ENCODE peak calls at places on chromosomes 12 and 14, in seven cellular contexts. One of them, this sample, is unnamed.

GRCh38 chr12:53781218-53781801 is 29.5 kb upstream of the CISTR start:
- DNase-seq in naive thymus-derived CD4-positive, alpha-beta T cell: no peak
- DNase-seq in Karpas-422: no peak
- DNase-seq in colonic mucosa: no peak
- DNase-seq in neuronal stem cell: no peak
- DNase-seq in right lobe of liver: no peak
- DNase-seq in CD4-positive, alpha-beta memory T cell: no peak
- DNase-seq in this sample: no peak

GRCh38 chr14:92929689-92930608 is 7.0 kb downstream of the CHGA start:
- DNase-seq in Karpas-422: no peak
- DNase-seq in naive thymus-derived CD4-positive, alpha-beta T cell: no peak
- DNase-seq in neuronal stem cell: no peak
- DNase-seq in colonic mucosa: no peak
- DNase-seq in right lobe of liver: no peak
- DNase-seq in CD4-positive, alpha-beta memory T cell: no peak
- DNase-seq in this sample: no peak

GRCh38 chr12:132797820-132798570 is 30.7 kb downstream of the GOLGA3 start:
- DNase-seq in CD4-positive, alpha-beta memory T cell: no peak
- DNase-seq in Karpas-422: no peak
- DNase-seq in right lobe of liver: no peak
- DNase-seq in neuronal stem cell: no peak
- DNase-seq in naive thymus-derived CD4-positive, alpha-beta T cell: no peak
- DNase-seq in colonic mucosa: no peak
- DNase-seq in this sample: no peak

GRCh38 chr14:69682607-69683263 is 71.3 kb downstream of the SUSD6 start:
- DNase-seq in Karpas-422: no peak
- DNase-seq in neuronal stem cell: no peak
- DNase-seq in right lobe of liver: no peak
- DNase-seq in naive thymus-derived CD4-positive, alpha-beta T cell: peak; percentile 34
- DNase-seq in CD4-positive, alpha-beta memory T cell: peak; percentile 31
- DNase-seq in colonic mucosa: no peak
- DNase-seq in this sample: no peak

GRCh38 chr12:25553083-25553482 is at the start of gene LMNTD1:
- DNase-seq in right lobe of liver: no peak
- DNase-seq in Karpas-422: no peak
- DNase-seq in colonic mucosa: no peak
- DNase-seq in neuronal stem cell: no peak
- DNase-seq in CD4-positive, alpha-beta memory T cell: no peak
- DNase-seq in naive thymus-derived CD4-positive, alpha-beta T cell: no peak
- DNase-seq in this sample: no peak

GRCh38 chr14:75752907-75753594 is 92.0 kb downstream of the TTLL5 start:
- DNase-seq in CD4-positive, alpha-beta memory T cell: no peak
- DNase-seq in Karpas-422: no peak
- DNase-seq in neuronal stem cell: no peak
- DNase-seq in colonic mucosa: no peak
- DNase-seq in naive thymus-derived CD4-positive, alpha-beta T cell: no peak
- DNase-seq in right lobe of liver: no peak
- DNase-seq in this sample: no peak

GRCh38 chr12:64061868-64062375 is 160.2 kb downstream of the KICS2 start:
- DNase-seq in naive thymus-derived CD4-positive, alpha-beta T cell: no peak
- DNase-seq in Karpas-422: no peak
- DNase-seq in right lobe of liver: no peak
- DNase-seq in CD4-positive, alpha-beta memory T cell: no peak
- DNase-seq in neuronal stem cell: no peak
- DNase-seq in colonic mucosa: no peak
- DNase-seq in this sample: no peak

GRCh38 chr14:56004807-56005579 is 113.2 kb upstream of the PELI2 start:
- DNase-seq in colonic mucosa: peak; percentile 64
- DNase-seq in neuronal stem cell: no peak
- DNase-seq in CD4-positive, alpha-beta memory T cell: peak; percentile 35
- DNase-seq in right lobe of liver: no peak
- DNase-seq in naive thymus-derived CD4-positive, alpha-beta T cell: peak; percentile 64
- DNase-seq in Karpas-422: peak; percentile 52
- DNase-seq in this sample: no peak

GRCh38 chr14:68734231-68734732 is 58.6 kb downstream of the ZFP36L1 start:
- DNase-seq in colonic mucosa: no peak
- DNase-seq in neuronal stem cell: no peak
- DNase-seq in Karpas-422: no peak
- DNase-seq in right lobe of liver: no peak
- DNase-seq in CD4-positive, alpha-beta memory T cell: peak; percentile 30
- DNase-seq in naive thymus-derived CD4-positive, alpha-beta T cell: no peak
- DNase-seq in this sample: peak; percentile 38

GRCh38 chr14:50542941-50543418 is 10.6 kb upstream of the MAP4K5 start:
- DNase-seq in CD4-positive, alpha-beta memory T cell: peak; percentile 46
- DNase-seq in colonic mucosa: peak; percentile 55
- DNase-seq in naive thymus-derived CD4-positive, alpha-beta T cell: peak; percentile 51
- DNase-seq in right lobe of liver: no peak
- DNase-seq in Karpas-422: peak; percentile 84
- DNase-seq in neuronal stem cell: peak; percentile 30
- DNase-seq in this sample: peak; percentile 26

GRCh38 chr14:22388669-22389625 is 200.1 kb downstream of the DAD1 start:
- DNase-seq in right lobe of liver: no peak
- DNase-seq in Karpas-422: no peak
- DNase-seq in neuronal stem cell: no peak
- DNase-seq in colonic mucosa: no peak
- DNase-seq in CD4-positive, alpha-beta memory T cell: no peak
- DNase-seq in naive thymus-derived CD4-positive, alpha-beta T cell: no peak
- DNase-seq in this sample: no peak

GRCh38 chr12:6547987-6548386 is 7.9 kb downstream of the IFFO1 start:
- DNase-seq in right lobe of liver: no peak
- DNase-seq in naive thymus-derived CD4-positive, alpha-beta T cell: no peak
- DNase-seq in colonic mucosa: no peak
- DNase-seq in Karpas-422: no peak
- DNase-seq in CD4-positive, alpha-beta memory T cell: no peak
- DNase-seq in neuronal stem cell: no peak
- DNase-seq in this sample: no peak

GRCh38 chr12:94263011-94263786 is 114.8 kb downstream of the PLXNC1 start:
- DNase-seq in naive thymus-derived CD4-positive, alpha-beta T cell: peak; percentile 65
- DNase-seq in colonic mucosa: no peak
- DNase-seq in Karpas-422: peak; percentile 55
- DNase-seq in CD4-positive, alpha-beta memory T cell: peak; percentile 59
- DNase-seq in neuronal stem cell: no peak
- DNase-seq in right lobe of liver: no peak
- DNase-seq in this sample: peak; percentile 58

GRCh38 chr14:21385170-21385904 is 1.5 kb upstream of the SUPT16H start:
- DNase-seq in Karpas-422: peak; percentile 71
- DNase-seq in neuronal stem cell: no peak
- DNase-seq in CD4-positive, alpha-beta memory T cell: no peak
- DNase-seq in naive thymus-derived CD4-positive, alpha-beta T cell: no peak
- DNase-seq in colonic mucosa: peak; percentile 25
- DNase-seq in right lobe of liver: no peak
- DNase-seq in this sample: no peak

GRCh38 chr14:38961136-38961535 is 141.9 kb downstream of the SEC23A start:
- DNase-seq in Karpas-422: no peak
- DNase-seq in neuronal stem cell: no peak
- DNase-seq in CD4-positive, alpha-beta memory T cell: no peak
- DNase-seq in naive thymus-derived CD4-positive, alpha-beta T cell: no peak
- DNase-seq in right lobe of liver: no peak
- DNase-seq in colonic mucosa: no peak
- DNase-seq in this sample: no peak

DNA sequence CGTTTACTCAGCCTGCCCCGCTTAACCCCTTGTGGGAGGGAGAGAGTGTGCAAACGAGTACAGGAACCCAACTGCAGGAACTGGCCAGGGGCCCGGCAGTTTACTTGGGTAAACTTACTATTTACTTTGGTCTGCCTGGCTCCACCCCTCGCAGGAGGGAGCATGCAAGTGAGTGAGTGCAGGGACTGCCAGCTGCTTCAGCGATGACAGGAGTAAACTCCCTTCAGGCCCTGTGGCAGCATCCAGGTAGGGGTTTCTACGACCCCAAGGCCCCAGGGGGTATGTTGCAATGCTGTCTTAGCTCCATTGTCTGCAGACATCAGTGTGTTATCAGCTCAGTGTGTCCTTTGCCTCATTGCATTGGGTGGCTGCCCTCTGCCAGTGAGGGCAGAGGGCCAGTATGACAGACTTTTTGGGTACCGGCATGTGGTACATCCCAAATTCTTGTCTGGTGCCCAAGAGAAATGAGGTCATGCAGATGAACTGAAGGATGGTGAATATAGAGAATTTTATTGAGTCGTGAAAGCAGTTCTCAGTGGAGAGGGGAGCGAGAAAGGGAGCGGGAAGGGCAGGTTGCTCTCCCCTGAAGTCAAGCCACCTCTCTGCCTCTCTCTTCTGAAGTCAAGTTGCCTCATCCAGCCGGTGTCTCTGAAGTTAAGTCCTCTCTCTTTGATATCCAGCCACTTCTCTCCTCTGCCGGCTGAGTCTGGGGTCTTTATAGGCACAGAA is 181.8 kb downstream of the FUT8 start:
- DNase-seq in neuronal stem cell: no peak
- DNase-seq in naive thymus-derived CD4-positive, alpha-beta T cell: no peak
- DNase-seq in Karpas-422: no peak
- DNase-seq in CD4-positive, alpha-beta memory T cell: no peak
- DNase-seq in colonic mucosa: peak; percentile 73
- DNase-seq in right lobe of liver: peak; percentile 74
- DNase-seq in this sample: no peak
- H3K27ac ChIP-seq in neuronal stem cell: no peak overlapping the region
- H3K27ac ChIP-seq in naive thymus-derived CD4-positive, alpha-beta T cell: no peak overlapping the region
- H3K27ac ChIP-seq in Karpas-422: no peak overlapping the region
- H3K27ac ChIP-seq in CD4-positive, alpha-beta memory T cell: no peak overlapping the region
- H3K27ac ChIP-seq in colonic mucosa: no peak overlapping the region
- H3K27ac ChIP-seq in right lobe of liver: no peak overlapping the region
- H3K27ac ChIP-seq in this sample: no peak overlapping the region

GRCh38 chr12:123621101-123621500 is 12.4 kb downstream of the EIF2B1 start:
- DNase-seq in Karpas-422: no peak
- DNase-seq in colonic mucosa: no peak
- DNase-seq in naive thymus-derived CD4-positive, alpha-beta T cell: no peak
- DNase-seq in right lobe of liver: no peak
- DNase-seq in CD4-positive, alpha-beta memory T cell: no peak
- DNase-seq in neuronal stem cell: no peak
- DNase-seq in this sample: no peak
- H3K4me3 ChIP-seq in Karpas-422: no peak overlapping the region
- H3K4me3 ChIP-seq in colonic mucosa: no peak overlapping the region
- H3K4me3 ChIP-seq in naive thymus-derived CD4-positive, alpha-beta T cell: no peak overlapping the region
- H3K4me3 ChIP-seq in right lobe of liver: no peak overlapping the region
- H3K4me3 ChIP-seq in CD4-positive, alpha-beta memory T cell: no peak overlapping the region
- H3K4me3 ChIP-seq in neuronal stem cell: no peak overlapping the region
- H3K4me3 ChIP-seq in this sample: no peak overlapping the region

GRCh38 chr12:95738024-95738611 is 52.4 kb downstream of the NTN4 start:
- DNase-seq in naive thymus-derived CD4-positive, alpha-beta T cell: no peak
- DNase-seq in neuronal stem cell: no peak
- DNase-seq in Karpas-422: no peak
- DNase-seq in right lobe of liver: no peak
- DNase-seq in CD4-positive, alpha-beta memory T cell: no peak
- DNase-seq in colonic mucosa: peak; percentile 67
- DNase-seq in this sample: no peak

GRCh38 chr12:95739561-95740313 is 50.8 kb downstream of the NTN4 start:
- DNase-seq in naive thymus-derived CD4-positive, alpha-beta T cell: no peak
- DNase-seq in CD4-positive, alpha-beta memory T cell: no peak
- DNase-seq in colonic mucosa: no peak
- DNase-seq in right lobe of liver: no peak
- DNase-seq in neuronal stem cell: no peak
- DNase-seq in Karpas-422: no peak
- DNase-seq in this sample: no peak

GRCh38 chr12:95742586-95742985 is 48.0 kb downstream of the NTN4 start:
- DNase-seq in right lobe of liver: no peak
- DNase-seq in Karpas-422: no peak
- DNase-seq in colonic mucosa: no peak
- DNase-seq in neuronal stem cell: no peak
- DNase-seq in naive thymus-derived CD4-positive, alpha-beta T cell: no peak
- DNase-seq in CD4-positive, alpha-beta memory T cell: no peak
- DNase-seq in this sample: no peak

GRCh38 chr12:95741635-95742034 is 48.9 kb downstream of the NTN4 start:
- DNase-seq in CD4-positive, alpha-beta memory T cell: no peak
- DNase-seq in naive thymus-derived CD4-positive, alpha-beta T cell: no peak
- DNase-seq in colonic mucosa: no peak
- DNase-seq in Karpas-422: no peak
- DNase-seq in right lobe of liver: no peak
- DNase-seq in neuronal stem cell: no peak
- DNase-seq in this sample: no peak

GRCh38 chr12:95740751-95741150 is 49.8 kb downstream of the NTN4 start:
- DNase-seq in right lobe of liver: no peak
- DNase-seq in colonic mucosa: no peak
- DNase-seq in CD4-positive, alpha-beta memory T cell: no peak
- DNase-seq in naive thymus-derived CD4-positive, alpha-beta T cell: no peak
- DNase-seq in neuronal stem cell: no peak
- DNase-seq in Karpas-422: peak; percentile 66
- DNase-seq in this sample: no peak
- H3K27ac ChIP-seq in right lobe of liver: no peak overlapping the region
- H3K27ac ChIP-seq in colonic mucosa: no peak overlapping the region
- H3K27ac ChIP-seq in CD4-positive, alpha-beta memory T cell: no peak overlapping the region
- H3K27ac ChIP-seq in naive thymus-derived CD4-positive, alpha-beta T cell: no peak overlapping the region
- H3K27ac ChIP-seq in neuronal stem cell: no peak overlapping the region
- H3K27ac ChIP-seq in Karpas-422: no peak overlapping the region
- H3K27ac ChIP-seq in this sample: no peak overlapping the region

GRCh38 chr14:104977681-104978647 is at the start of gene AHNAK2:
- DNase-seq in CD4-positive, alpha-beta memory T cell: peak; percentile 35
- DNase-seq in right lobe of liver: peak; percentile 82
- DNase-seq in colonic mucosa: peak; percentile 75
- DNase-seq in neuronal stem cell: peak; percentile 82
- DNase-seq in Karpas-422: no peak
- DNase-seq in naive thymus-derived CD4-positive, alpha-beta T cell: no peak
- DNase-seq in this sample: peak; percentile 24

GRCh38 chr14:104980601-104981531 is 2.7 kb upstream of the AHNAK2 start:
- DNase-seq in colonic mucosa: peak; percentile 16
- DNase-seq in naive thymus-derived CD4-positive, alpha-beta T cell: no peak
- DNase-seq in CD4-positive, alpha-beta memory T cell: no peak
- DNase-seq in Karpas-422: no peak
- DNase-seq in neuronal stem cell: no peak
- DNase-seq in right lobe of liver: no peak
- DNase-seq in this sample: no peak

GRCh38 chr14:104979758-104980591 is 1.8 kb upstream of the AHNAK2 start:
- DNase-seq in colonic mucosa: peak; percentile 20
- DNase-seq in Karpas-422: no peak
- DNase-seq in CD4-positive, alpha-beta memory T cell: no peak
- DNase-seq in naive thymus-derived CD4-positive, alpha-beta T cell: no peak
- DNase-seq in right lobe of liver: peak; percentile 91
- DNase-seq in neuronal stem cell: no peak
- DNase-seq in this sample: no peak

GRCh38 chr14:104977008-104977680 is 1.0 kb downstream of the AHNAK2 start:
- DNase-seq in Karpas-422: no peak
- DNase-seq in right lobe of liver: no peak
- DNase-seq in colonic mucosa: no peak
- DNase-seq in naive thymus-derived CD4-positive, alpha-beta T cell: no peak
- DNase-seq in neuronal stem cell: no peak
- DNase-seq in CD4-positive, alpha-beta memory T cell: no peak
- DNase-seq in this sample: no peak

DNA sequence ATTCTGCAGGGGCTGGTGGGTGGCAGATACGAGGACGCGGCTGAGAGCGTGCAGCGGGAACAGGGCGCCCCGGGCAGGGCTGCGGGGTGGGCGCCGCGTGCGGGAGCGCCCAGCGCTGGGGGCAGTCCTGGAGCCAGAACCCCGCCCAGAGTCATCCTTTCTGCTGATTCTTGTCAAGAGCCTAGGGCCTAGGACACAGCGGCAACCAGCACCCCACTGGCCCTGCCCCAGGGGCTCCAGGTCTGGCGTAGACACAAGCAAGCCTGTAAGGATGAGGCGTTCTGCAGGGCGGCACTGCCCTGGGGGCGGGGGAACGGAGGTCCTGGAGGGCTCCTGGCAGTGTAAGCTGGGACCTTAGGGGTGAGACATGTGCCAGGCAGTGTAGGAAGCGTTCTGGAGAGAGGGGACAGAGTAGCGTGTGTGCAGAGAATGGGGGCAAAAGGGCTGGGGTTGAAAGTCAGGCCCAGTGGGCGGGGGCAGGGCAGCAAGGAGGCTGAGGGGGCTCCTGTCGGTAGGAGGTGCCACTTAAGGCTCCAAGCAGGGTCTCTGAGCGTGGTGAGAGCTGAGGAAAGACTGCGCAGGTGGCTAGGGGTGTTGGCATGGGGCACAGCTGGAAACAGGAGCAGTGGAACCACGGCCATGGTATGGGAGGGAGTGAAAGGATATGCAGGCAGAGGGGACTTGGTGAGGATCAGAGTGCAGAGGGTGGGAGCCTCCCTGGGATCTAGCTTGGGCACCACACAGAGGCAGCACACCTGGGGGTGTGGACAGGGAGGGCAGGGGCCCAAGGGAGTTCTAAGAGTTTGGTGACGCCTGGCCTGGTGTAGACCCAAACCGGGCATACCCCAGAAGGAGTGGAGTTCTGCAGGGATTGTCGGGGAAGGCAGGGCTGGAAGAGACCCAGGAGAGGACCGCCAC is 859 bp upstream of the AHNAK2 start:
- DNase-seq in colonic mucosa: peak; percentile 20
- DNase-seq in Karpas-422: no peak
- DNase-seq in neuronal stem cell: no peak
- DNase-seq in naive thymus-derived CD4-positive, alpha-beta T cell: no peak
- DNase-seq in right lobe of liver: no peak
- DNase-seq in CD4-positive, alpha-beta memory T cell: no peak
- DNase-seq in this sample: no peak
- H3K4me3 ChIP-seq in colonic mucosa: peak overlapping the region; percentile 3
- H3K4me3 ChIP-seq in Karpas-422: no peak overlapping the region
- H3K4me3 ChIP-seq in neuronal stem cell: peak overlapping the region; percentile 69
- H3K4me3 ChIP-seq in naive thymus-derived CD4-positive, alpha-beta T cell: no peak overlapping the region
- H3K4me3 ChIP-seq in right lobe of liver: peak overlapping the region; percentile 63
- H3K4me3 ChIP-seq in CD4-positive, alpha-beta memory T cell: no peak overlapping the region
- H3K4me3 ChIP-seq in this sample: no peak overlapping the region

This sample was measured in CD8-positive, alpha-beta memory T cell.